ENCODE peak calls at places on chromosomes 5 and 9, in seven cellular contexts. P is mammary epithelial cell, A is heart right ventricle, R is heart left ventricle, H is neural progenitor cell, G is sigmoid colon, W is SK-N-SH. Q is an unnamed sample.

GRCh38 chr5:156623381-156624040 is 226.6 kb upstream of the PPP1R2B start:
- DNase-seq in R (no peak), H (no peak), G (no peak), W (no peak), P (no peak), A (no peak), Q (no peak)

GRCh38 chr5:159156839-159157238 is 52.5 kb downstream of the RNF145 start:
- DNase-seq in P (peak; percentile 65), A (no peak), R (no peak), G (no peak), H (peak; percentile 77), W (peak; percentile 68), Q (no peak)

GRCh38 chr9:115369322-115369957 is 251.5 kb upstream of the TNC start:
- DNase-seq in A (peak; percentile 17), P (peak; percentile 37), H (no peak), G (no peak), W (peak; percentile 67), R (peak; percentile 34), Q (no peak)

GRCh38 chr5:154806176-154806575 is 44.2 kb downstream of the FAXDC2 start:
- DNase-seq in W (no peak), P (no peak), G (no peak), A (no peak), H (no peak), R (no peak), Q (no peak)

GRCh38 chr5:36870399-36871040 is 6.0 kb upstream of the NIPBL start:
- DNase-seq in A (no peak), G (no peak), H (peak; percentile 73), P (peak; percentile 62), R (no peak), W (peak; percentile 70), Q (no peak)

GRCh38 chr5:75482482-75482881 is 28.9 kb downstream of the CERT1 start:
- DNase-seq in W (no peak), H (no peak), G (no peak), R (no peak), A (no peak), P (no peak), Q (no peak)

GRCh38 chr9:107888773-107889227 is 399.2 kb upstream of the KLF4 start:
- DNase-seq in W (no peak), P (no peak), H (no peak), R (no peak), A (no peak), G (no peak), Q (no peak)

GRCh38 chr9:134551657-134552348 is 89.8 kb upstream of the COL5A1 start:
- DNase-seq in G (no peak), R (peak; percentile 52), H (no peak), W (no peak), P (peak; percentile 46), A (no peak), Q (peak; percentile 55)

GRCh38 chr9:76738402-76738801 is 25.8 kb upstream of the PCA3 start:
- DNase-seq in W (no peak), H (no peak), P (no peak), R (no peak), G (no peak), A (no peak), Q (no peak)

GRCh38 chr5:1515311-1515920 is 8.3 kb downstream of the LPCAT1 start:
- DNase-seq in G (peak; percentile 50), A (peak; percentile 10), R (peak; percentile 15), W (peak; percentile 24), H (no peak), P (no peak), Q (peak; percentile 51)

GRCh38 chr5:177098103-177098771 is 11.5 kb downstream of the FGFR4 start:
- DNase-seq in P (no peak), H (no peak), G (no peak), W (peak; percentile 82), R (no peak), A (peak; percentile 46), Q (no peak)

GRCh38 chr9:77375956-77376532 is 198.7 kb downstream of the VPS13A start:
- DNase-seq in G (no peak), A (no peak), R (no peak), P (no peak), H (peak; percentile 86), W (no peak), Q (no peak)

GRCh38 chr5:176823869-176824412 is 13.6 kb downstream of the UNC5A start:
- DNase-seq in G (no peak), A (no peak), P (no peak), H (no peak), W (peak; percentile 59), R (no peak), Q (no peak)

GRCh38 chr9:137255448-137256114 is 454 bp downstream of the NELFB start:
- DNase-seq in A (no peak), R (peak; percentile 52), G (no peak), H (no peak), P (peak; percentile 53), W (no peak), Q (no peak)

GRCh38 chr9:135087489-135087791 is at the start of gene OLFM1:
- DNase-seq in G (peak; percentile 86), R (peak; percentile 84), A (peak; percentile 82), H (peak; percentile 92), P (peak; percentile 51), W (peak; percentile 94), Q (peak; percentile 88)

GRCh38 chr5:125481506-125482455 is 735.3 kb upstream of the ZNF608 start:
- DNase-seq in H (peak; percentile 61), G (no peak), W (peak; percentile 15), R (no peak), A (no peak), P (no peak), Q (no peak)
- H3K36me3 ChIP-seq in H (no peaks in the 10 kb centered on the region), G (no peaks in the 10 kb centered on the region), W (no peaks in the 10 kb centered on the region), R (no peaks in the 10 kb centered on the region), A (no peaks in the 10 kb centered on the region), P (no peaks in the 10 kb centered on the region), Q (no peaks in the 10 kb centered on the region)

GRCh38 chr5:178119915-178120660 is 6.8 kb downstream of the N4BP3 start:
- DNase-seq in W (no peak), A (no peak), G (no peak), P (no peak), R (no peak), H (no peak), Q (no peak)
- H3K36me3 ChIP-seq in W (no peaks in the 10 kb centered on the region), A (no peaks in the 10 kb centered on the region), G (no peaks in the 10 kb centered on the region), P (no peaks in the 10 kb centered on the region), R (no peaks in the 10 kb centered on the region), H (no peaks in the 10 kb centered on the region), Q (no peaks in the 10 kb centered on the region)

GRCh38 chr5:115621365-115621900 is 4.4 kb downstream of the TMED7 start:
- DNase-seq in G (no peak), R (no peak), H (peak; percentile 20), P (no peak), W (no peak), A (no peak), Q (no peak)
- H3K36me3 ChIP-seq in G (no peaks in the 10 kb centered on the region), R (peaks cover 15% of the 10 kb centered on the region), H (peaks cover 26% of the 10 kb centered on the region), P (peaks cover 38% of the 10 kb centered on the region), W (peaks cover 55% of the 10 kb centered on the region), A (peaks cover 17% of the 10 kb centered on the region), Q (peaks cover 48% of the 10 kb centered on the region)

DNA sequence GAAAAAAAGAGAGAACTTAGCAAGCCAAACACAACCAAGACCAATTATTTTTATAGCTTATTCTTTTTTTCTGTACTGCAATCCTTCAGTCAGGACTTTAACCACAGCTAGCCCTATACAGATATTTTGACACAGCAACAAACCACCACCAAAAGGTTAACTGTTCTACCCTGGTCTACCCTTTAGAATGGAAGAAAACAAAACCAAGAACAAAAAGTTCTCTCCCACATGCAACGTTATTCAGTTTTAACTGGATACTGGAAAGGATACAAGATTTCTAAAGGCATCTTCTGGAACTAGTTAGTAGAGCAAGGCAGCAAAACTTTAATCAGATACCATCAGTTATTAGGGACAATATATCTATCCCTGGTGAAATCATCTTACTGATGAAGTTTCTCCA is 32.6 kb downstream of the ECPAS start:
- DNase-seq in A (no peak), G (no peak), H (no peak), P (no peak), R (no peak), W (no peak), Q (no peak)
- H3K36me3 ChIP-seq in A (no peaks in the 10 kb centered on the region), G (no peaks in the 10 kb centered on the region), H (no peaks in the 10 kb centered on the region), P (peaks cover 2% of the 10 kb centered on the region), R (no peaks in the 10 kb centered on the region), W (peaks cover 4% of the 10 kb centered on the region), Q (peaks cover 18% of the 10 kb centered on the region)

Q was measured in left lung.